ENCODE peak calls at places on chromosomes 5 and 9, in eight cellular contexts. X is lung, J is tibial artery, I is adrenal gland, D is mammary epithelial cell, U is dorsolateral prefrontal cortex, C is sigmoid colon, E is left lung. S is an unnamed sample.

GRCh38 chr5:32449216-32449721 is 4.7 kb upstream of the ZFR start:
- DNase-seq in X (no peak), J (no peak), I (no peak), D (no peak), U (no peak), C (no peak), E (no peak), S (no peak)

GRCh38 chr9:84772511-84772910 is 103.0 kb downstream of the NTRK2 start:
- DNase-seq in X (no peak), J (no peak), I (no peak), D (no peak), U (no peak), C (no peak), E (no peak), S (no peak)

GRCh38 chr5:64210866-64211265 is 45.2 kb downstream of the RNF180 start:
- DNase-seq in X (no peak), J (no peak), I (peak), D (peak), U (no peak), C (no peak), E (no peak), S (peak)

GRCh38 chr9:123893831-123894460 is 36.0 kb downstream of the DENND1A start:
- DNase-seq in X (no peak), J (no peak), I (no peak), D (no peak), U (no peak), C (no peak), E (no peak), S (peak)

GRCh38 chr5:177455036-177455660 is 8.5 kb downstream of the PRR7 start:
- DNase-seq in X (peak), J (peak), I (peak), D (peak), U (no peak), C (peak), E (peak), S (peak)

GRCh38 chr9:104586496-104587180 is 12.6 kb downstream of the OR13C5 start:
- DNase-seq in X (no peak), J (no peak), I (no peak), D (no peak), U (no peak), C (no peak), E (no peak), S (no peak)

GRCh38 chr5:172574845-172575170 is 66.3 kb upstream of the NEURL1B start:
- DNase-seq in X (no peak), J (no peak), I (no peak), D (no peak), U (no peak), C (no peak), E (no peak), S (no peak)

GRCh38 chr9:120619751-120620655 is 40.0 kb upstream of the CDK5RAP2 start:
- DNase-seq in X (peak), J (peak), I (peak), D (peak), U (no peak), C (no peak), E (no peak), S (peak)

GRCh38 chr5:78724061-78724460 is 75.5 kb upstream of the LHFPL2 start:
- DNase-seq in X (no peak), J (no peak), I (no peak), D (no peak), U (no peak), C (no peak), E (no peak), S (no peak)

GRCh38 chr9:38526571-38526970 is 93.8 kb downstream of the ANKRD18A start:
- DNase-seq in X (no peak), J (no peak), I (no peak), D (no peak), U (no peak), C (no peak), E (no peak), S (no peak)

GRCh38 chr5:155735388-155735787 is 591.6 kb upstream of the SGCD start:
- DNase-seq in X (no peak), J (no peak), I (no peak), D (no peak), U (no peak), C (no peak), E (no peak), S (no peak)

GRCh38 chr9:6757988-6758417 is 230 bp downstream of the KDM4C start:
- DNase-seq in X (no peak), J (no peak), I (peak), D (no peak), U (no peak), C (no peak), E (peak), S (no peak)

GRCh38 chr5:81854485-81854884 is 103.6 kb upstream of the SSBP2 start:
- DNase-seq in X (no peak), J (no peak), I (no peak), D (no peak), U (no peak), C (no peak), E (no peak), S (no peak)

GRCh38 chr5:98938459-98938858 is 9.7 kb upstream of the CHD1 start:
- DNase-seq in X (no peak), J (no peak), I (no peak), D (peak), U (no peak), C (no peak), E (no peak), S (peak)

GRCh38 chr9:12426198-12426864 is 266.9 kb upstream of the TYRP1 start:
- DNase-seq in X (no peak), J (no peak), I (no peak), D (no peak), U (no peak), C (no peak), E (no peak), S (peak)

GRCh38 chr9:135454737-135455136 is 24.8 kb upstream of the PPP1R26 start:
- DNase-seq in X (no peak), J (no peak), I (no peak), D (no peak), U (no peak), C (no peak), E (no peak), S (no peak)

GRCh38 chr9:98375138-98375726 is 119.8 kb upstream of the TBC1D2 start:
- DNase-seq in X (no peak), J (no peak), I (no peak), D (peak), U (no peak), C (no peak), E (no peak), S (peak)

GRCh38 chr5:81855576-81855975 is 104.7 kb upstream of the SSBP2 start:
- DNase-seq in X (no peak), J (no peak), I (no peak), D (peak), U (no peak), C (no peak), E (no peak), S (no peak)

GRCh38 chr9:120402741-120403542 is 177.0 kb downstream of the CDK5RAP2 start:
- DNase-seq in X (no peak), J (no peak), I (peak), D (peak), U (no peak), C (peak), E (no peak), S (peak)

GRCh38 chr5:172110921-172111873 is 76.8 kb downstream of the STK10 start:
- DNase-seq in X (peak), J (no peak), I (peak), D (peak), U (no peak), C (no peak), E (peak), S (peak)

GRCh38 chr5:81194633-81195333 is 38.3 kb upstream of the CKMT2 start:
- DNase-seq in X (peak), J (peak), I (peak), D (peak), U (peak), C (peak), E (peak), S (peak)

GRCh38 chr5:171431251-171431777 is 11.9 kb downstream of the FGF18 start:
- DNase-seq in X (no peak), J (peak), I (no peak), D (no peak), U (no peak), C (peak), E (no peak), S (no peak)

GRCh38 chr9:96317335-96317980 is 15.5 kb upstream of the HSD17B3 start:
- DNase-seq in X (peak), J (peak), I (peak), D (peak), U (no peak), C (peak), E (no peak), S (peak)

GRCh38 chr9:83041771-83042170 is 21.2 kb downstream of the RASEF start:
- DNase-seq in X (no peak), J (no peak), I (no peak), D (peak), U (no peak), C (no peak), E (no peak), S (peak)
- TF ChIP-seq CTCF in X (no peak), J (no peak), I (no peak), D (no peak), U (no peak), C (no peak), E (no peak), S (no peak)

GRCh38 chr9:113564804-113565237 is 101.3 kb downstream of the RGS3 start:
- DNase-seq in X (peak), J (peak), I (no peak), D (peak), U (peak), C (peak), E (peak), S (no peak)
- H3K4me3 ChIP-seq in X (no peak), J (peak), I (peak), D (peak), U (peak), C (peak), E (peak), S (no peak)

GRCh38 chr5:36599986-36600779 is 6.2 kb upstream of the SLC1A3 start:
- DNase-seq in X (no peak), J (no peak), I (no peak), D (peak), U (no peak), C (no peak), E (no peak), S (no peak)

GRCh38 chr5:36605241-36605640 is 1.2 kb upstream of the SLC1A3 start:
- DNase-seq in X (no peak), J (no peak), I (no peak), D (no peak), U (no peak), C (no peak), E (no peak), S (no peak)

GRCh38 chr5:36596756-36597155 is 9.7 kb upstream of the SLC1A3 start:
- DNase-seq in X (no peak), J (no peak), I (no peak), D (no peak), U (no peak), C (no peak), E (no peak), S (no peak)

GRCh38 chr5:36602711-36603321 is 3.6 kb upstream of the SLC1A3 start:
- DNase-seq in X (no peak), J (no peak), I (peak), D (no peak), U (no peak), C (no peak), E (no peak), S (peak)

GRCh38 chr5:36600847-36601527 is 5.4 kb upstream of the SLC1A3 start:
- DNase-seq in X (no peak), J (no peak), I (no peak), D (no peak), U (no peak), C (no peak), E (no peak), S (no peak)
- H3K27ac ChIP-seq in X (no peak), J (no peak), I (no peak), D (no peak), U (peak), C (no peak), E (no peak), S (no peak)

DNA sequence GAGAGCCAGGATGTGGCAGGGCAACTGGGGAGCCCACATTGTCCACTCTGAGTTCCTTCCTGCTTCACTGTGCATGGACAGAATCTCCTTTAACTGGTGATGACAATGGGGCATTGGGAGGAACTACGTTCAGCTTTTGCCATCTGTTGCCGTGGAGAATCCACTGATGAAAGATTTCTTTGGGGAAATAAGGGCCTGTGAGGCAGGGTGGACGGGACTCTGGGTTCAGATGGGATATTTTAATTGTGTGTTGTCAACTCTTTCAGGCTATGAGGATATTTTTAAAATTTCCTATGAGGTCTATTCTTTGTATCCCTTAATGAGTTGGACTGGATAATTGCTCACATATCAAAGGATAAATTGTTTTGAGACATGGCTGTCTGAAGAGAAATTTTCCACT is 78.3 kb downstream of the TNC start:
- DNase-seq in X (no peak), J (no peak), I (no peak), D (no peak), U (no peak), C (no peak), E (no peak), S (no peak)
- TF ChIP-seq CTCF in X (no peak), J (no peak), I (no peak), D (no peak), U (no peak), C (no peak), E (no peak), S (no peak)

GRCh38 chr9:101739311-101739710 is 864 bp upstream of the GRIN3A start:
- DNase-seq in X (no peak), J (no peak), I (no peak), D (no peak), U (no peak), C (no peak), E (no peak), S (no peak)

GRCh38 chr9:101737165-101737704 is 1.2 kb downstream of the GRIN3A start:
- DNase-seq in X (no peak), J (no peak), I (no peak), D (no peak), U (no peak), C (no peak), E (no peak), S (no peak)

GRCh38 chr9:101738566-101739183 is at the start of gene GRIN3A:
- DNase-seq in X (no peak), J (no peak), I (no peak), D (no peak), U (peak), C (no peak), E (no peak), S (no peak)

GRCh38 chr9:101736723-101737122 is 1.7 kb downstream of the GRIN3A start:
- DNase-seq in X (no peak), J (no peak), I (no peak), D (peak), U (no peak), C (no peak), E (no peak), S (peak)

DNA sequence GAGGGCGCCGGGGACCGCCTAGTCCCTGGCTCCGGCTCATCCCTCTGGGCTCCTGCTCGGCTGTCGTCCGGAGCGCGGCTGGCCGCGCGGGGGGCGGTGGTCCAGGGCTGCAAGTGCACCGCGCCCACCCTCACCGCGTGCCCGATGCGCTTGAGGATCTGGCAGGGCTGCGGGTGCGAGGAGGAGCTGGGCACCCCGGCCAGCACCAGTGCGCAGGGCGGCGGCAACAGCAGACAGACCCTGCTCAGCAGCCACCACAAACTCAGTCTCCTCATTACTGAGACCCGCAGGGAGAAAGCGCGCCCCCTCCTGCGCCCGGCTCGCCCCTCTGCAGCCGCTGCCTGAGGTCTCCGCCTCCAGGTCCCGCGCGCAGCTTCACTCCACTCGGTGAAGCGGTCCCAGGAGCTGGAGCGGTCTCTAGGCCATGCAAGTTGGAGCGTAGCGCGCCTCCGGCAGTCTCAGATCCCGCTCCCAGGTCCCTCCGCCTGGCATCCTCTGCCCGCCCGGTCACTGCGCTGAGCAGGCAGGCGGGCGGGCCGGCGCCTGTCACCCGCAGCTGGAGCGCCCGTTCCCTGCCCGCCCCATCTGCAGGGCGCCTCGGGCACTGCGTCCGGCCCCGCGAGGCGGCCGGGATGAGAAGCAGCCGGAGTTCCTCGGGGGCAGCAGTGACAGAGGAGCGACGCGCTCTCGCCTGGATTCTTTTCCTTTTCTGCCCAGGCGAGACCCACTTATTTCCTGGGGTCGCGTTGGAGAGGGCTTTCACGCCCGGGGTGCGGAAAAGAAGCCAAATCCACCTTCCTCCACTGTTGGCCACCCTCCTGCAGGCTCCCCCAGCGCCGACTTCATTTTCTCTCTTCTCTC is 512 bp downstream of the GRIN3A start:
- DNase-seq in X (no peak), J (no peak), I (no peak), D (peak), U (no peak), C (no peak), E (no peak), S (no peak)
- H3K4me3 ChIP-seq in X (no peak), J (peak), I (peak), D (peak), U (peak), C (peak), E (no peak), S (peak)

GRCh38 chr5:173602423-173602822 is 14.0 kb downstream of the BOD1 start:
- DNase-seq in X (peak), J (peak), I (peak), D (no peak), U (no peak), C (no peak), E (peak), S (no peak)
- H3K27ac ChIP-seq in X (no peak), J (no peak), I (peak), D (no peak), U (no peak), C (no peak), E (no peak), S (no peak)